ENCODE peak calls at places on chromosomes 13 and 19, in six cellular contexts. A is stimulated activated CD8-positive, alpha-beta memory T cell treated with anti-CD3 and anti-CD28 coated beads, Interleukin-2, amount 100 ng/mL, for 48 hours; L is C1 segment of cervical spinal cord; Z is kidney tubule cell; B is hippocampal formation; X is EL. G is an unnamed sample.

GRCh38 chr19:10896851-10897526 is 25.6 kb downstream of the CARM1 start:
- DNase-seq in L (no peak), Z (no peak), X (no peak), B (no peak), A (no peak), G (no peak)

GRCh38 chr19:57075801-57076492 is 43.8 kb upstream of the USP29 start:
- DNase-seq in Z (peak; percentile 10), L (peak; percentile 16), B (peak; percentile 29), X (no peak), A (no peak), G (no peak)

GRCh38 chr19:47790398-47790814 is 11.9 kb downstream of the SELENOW start:
- DNase-seq in A (peak; percentile 89), B (peak; percentile 22), L (peak; percentile 33), Z (peak; percentile 66), X (peak; percentile 71), G (peak; percentile 70)

GRCh38 chr19:38145627-38146026 is 78.4 kb downstream of the DPF1 start:
- DNase-seq in X (no peak), A (no peak), L (no peak), Z (no peak), B (no peak), G (no peak)

GRCh38 chr13:70310720-70311119 is 202.5 kb upstream of the KLHL1 start:
- DNase-seq in A (no peak), Z (peak; percentile 66), L (no peak), X (no peak), B (peak; percentile 10), G (no peak)

GRCh38 chr19:2015611-2015950 is at the start of gene BTBD2:
- DNase-seq in Z (peak; percentile 64), B (peak; percentile 77), L (peak; percentile 3), X (peak; percentile 76), A (no peak), G (no peak)

GRCh38 chr19:38464421-38465082 is 31.1 kb downstream of the RYR1 start:
- DNase-seq in X (no peak), L (no peak), B (no peak), Z (no peak), A (no peak), G (no peak)

GRCh38 chr19:11091343-11092153 is 2.3 kb downstream of the LDLR start:
- DNase-seq in X (peak; percentile 95), A (no peak), Z (peak; percentile 98), L (peak; percentile 25), B (peak; percentile 65), G (no peak)

GRCh38 chr19:3146677-3147100 is 10.9 kb downstream of the GNA15 start:
- DNase-seq in A (peak; percentile 61), Z (peak; percentile 11), X (no peak), B (no peak), L (no peak), G (no peak)

GRCh38 chr19:51566489-51567100 is 4.5 kb upstream of the ZNF175 start:
- DNase-seq in X (peak; percentile 46), L (no peak), A (no peak), Z (no peak), B (no peak), G (no peak)

GRCh38 chr19:54186351-54186750 is 3.0 kb downstream of the MBOAT7 start:
- DNase-seq in X (no peak), B (no peak), Z (no peak), L (no peak), A (no peak), G (no peak)

GRCh38 chr19:18562086-18562485 is 4.4 kb downstream of the KXD1 start:
- DNase-seq in X (no peak), Z (no peak), L (no peak), B (no peak), A (no peak), G (no peak)

GRCh38 chr13:61913183-61913582 is 497.5 kb upstream of the PCDH20 start:
- DNase-seq in B (no peak), Z (peak; percentile 65), L (no peak), A (no peak), X (no peak), G (no peak)